ENCODE peak calls at places on chromosomes 7 and 10, in five cellular contexts. U is NCI-H1105 treated with DMSO at 0.1 percent for 48 hours; N is iris pigment epithelial cell; K is Jurkat, Clone E6-1; F is progenitor cell of endocrine pancreas. I is an unnamed sample.

GRCh38 chr7:115840702-115841101 is 189.9 kb downstream of the TFEC start:
- DNase-seq in F (no peak), N (peak; percentile 1), U (no peak), K (no peak), I (no peak)

GRCh38 chr7:142908921-142909870 is 23.7 kb upstream of the TRPV6 start:
- DNase-seq in N (peak; percentile 3), K (no peak), U (no peak), F (no peak), I (no peak)

GRCh38 chr10:125132331-125132730 is 28.0 kb downstream of the CTBP2 start:
- DNase-seq in F (no peak), K (no peak), N (no peak), U (no peak), I (no peak)

GRCh38 chr10:43221419-43222293 is 45.2 kb downstream of the RASGEF1A start:
- DNase-seq in U (no peak), K (no peak), N (no peak), F (no peak), I (no peak)

GRCh38 chr7:157809863-157810851 is 473.4 kb downstream of the DNAJB6 start:
- DNase-seq in K (no peak), U (no peak), F (no peak), N (no peak), I (no peak)

GRCh38 chr7:8070451-8071180 is 102.0 kb downstream of the GLCCI1 start:
- DNase-seq in N (no peak), U (no peak), F (no peak), K (no peak), I (no peak)

GRCh38 chr10:3635248-3635647 is 149.8 kb downstream of the KLF6 start:
- DNase-seq in N (no peak), F (no peak), U (peak; percentile 24), K (no peak), I (no peak)

GRCh38 chr10:45058580-45058979 is 57.9 kb downstream of the ZNF22 start:
- DNase-seq in N (peak; percentile 22), U (no peak), F (no peak), K (no peak), I (no peak)

GRCh38 chr7:100583132-100584045 is 2.5 kb downstream of the LRCH4 start:
- DNase-seq in N (peak; percentile 75), K (peak; percentile 84), U (no peak), F (no peak), I (peak; percentile 52)

GRCh38 chr10:24821986-24822385 is 98.3 kb upstream of the ARHGAP21 start:
- DNase-seq in N (peak; percentile 19), U (no peak), K (no peak), F (no peak), I (no peak)

GRCh38 chr7:133561361-133561760 is 308.5 kb downstream of the EXOC4 start:
- DNase-seq in K (no peak), F (no peak), U (no peak), N (peak; percentile 49), I (no peak)

GRCh38 chr10:92164024-92164423 is 126.9 kb downstream of the CPEB3 start:
- DNase-seq in N (no peak), F (no peak), K (no peak), U (peak; percentile 21), I (no peak)

GRCh38 chr7:128168667-128169210 is 72.3 kb upstream of the LEP start:
- DNase-seq in F (peak; percentile 81), K (no peak), N (no peak), U (no peak), I (no peak)

GRCh38 chr10:28180654-28181053 is 122.2 kb downstream of the MPP7 start:
- DNase-seq in N (no peak), U (no peak), K (no peak), F (no peak), I (no peak)

GRCh38 chr7:74271742-74272141 is 17.5 kb upstream of the CLIP2 start:
- DNase-seq in U (no peak), N (no peak), K (no peak), F (no peak), I (no peak)

GRCh38 chr7:128939075-128939860 is 1.5 kb downstream of the IRF5 start:
- DNase-seq in N (no peak), U (no peak), K (no peak), F (no peak), I (no peak)

GRCh38 chr7:135775230-135775629 is 26.6 kb upstream of the FAM180A start:
- DNase-seq in U (no peak), N (peak; percentile 20), K (no peak), F (no peak), I (no peak)

GRCh38 chr7:80488406-80488805 is 23.5 kb downstream of the GNAT3 start:
- DNase-seq in K (no peak), N (peak; percentile 54), U (no peak), F (no peak), I (no peak)